ENCODE peak calls at places on chromosomes 4 and X, in nine cellular contexts. One of them, this sample, is unnamed.

GRCh38 chr4:139969635-139970266 is 184.2 kb downstream of the MAML3 start:
- DNase-seq in HT1080: no peak
- DNase-seq in endodermal cell: no peak
- DNase-seq in stimulated activated CD4-positive, alpha-beta T cell treated with anti-CD3 and anti-CD28 coated beads, Interleukin-4, amount 100 ng/mL, for 4 hours: no peak
- DNase-seq in iris pigment epithelial cell: no peak
- DNase-seq in BJ: no peak
- DNase-seq in T-helper 9 cell: no peak
- DNase-seq in IMR-90: no peak
- DNase-seq in CD4-positive, alpha-beta memory T cell: no peak
- DNase-seq in this sample: no peak

GRCh38 chr4:39354178-39354503 is 12.0 kb downstream of the RFC1 start:
- DNase-seq in HT1080: no peak
- DNase-seq in endodermal cell: no peak
- DNase-seq in stimulated activated CD4-positive, alpha-beta T cell treated with anti-CD3 and anti-CD28 coated beads, Interleukin-4, amount 100 ng/mL, for 4 hours: no peak
- DNase-seq in iris pigment epithelial cell: no peak
- DNase-seq in BJ: no peak
- DNase-seq in T-helper 9 cell: no peak
- DNase-seq in IMR-90: no peak
- DNase-seq in CD4-positive, alpha-beta memory T cell: no peak
- DNase-seq in this sample: no peak

GRCh38 chrX:115400960-115401359 is 111.4 kb downstream of the LUZP4 start:
- DNase-seq in HT1080: no peak
- DNase-seq in endodermal cell: peak
- DNase-seq in stimulated activated CD4-positive, alpha-beta T cell treated with anti-CD3 and anti-CD28 coated beads, Interleukin-4, amount 100 ng/mL, for 4 hours: no peak
- DNase-seq in iris pigment epithelial cell: no peak
- DNase-seq in BJ: no peak
- DNase-seq in T-helper 9 cell: no peak
- DNase-seq in IMR-90: no peak
- DNase-seq in CD4-positive, alpha-beta memory T cell: peak
- DNase-seq in this sample: no peak

GRCh38 chrX:136725446-136726104 is 55.2 kb downstream of the ARHGEF6 start:
- DNase-seq in HT1080: peak
- DNase-seq in endodermal cell: no peak
- DNase-seq in stimulated activated CD4-positive, alpha-beta T cell treated with anti-CD3 and anti-CD28 coated beads, Interleukin-4, amount 100 ng/mL, for 4 hours: no peak
- DNase-seq in iris pigment epithelial cell: peak
- DNase-seq in BJ: no peak
- DNase-seq in T-helper 9 cell: no peak
- DNase-seq in IMR-90: peak
- DNase-seq in CD4-positive, alpha-beta memory T cell: no peak
- DNase-seq in this sample: no peak

GRCh38 chrX:140672840-140673731 is 36.5 kb upstream of the LINC00632 start:
- DNase-seq in HT1080: peak
- DNase-seq in endodermal cell: peak
- DNase-seq in stimulated activated CD4-positive, alpha-beta T cell treated with anti-CD3 and anti-CD28 coated beads, Interleukin-4, amount 100 ng/mL, for 4 hours: no peak
- DNase-seq in iris pigment epithelial cell: no peak
- DNase-seq in BJ: no peak
- DNase-seq in T-helper 9 cell: no peak
- DNase-seq in IMR-90: no peak
- DNase-seq in CD4-positive, alpha-beta memory T cell: no peak
- DNase-seq in this sample: no peak

GRCh38 chrX:19535481-19535880 is 20.2 kb upstream of the MAP3K15 start:
- DNase-seq in HT1080: peak
- DNase-seq in endodermal cell: no peak
- DNase-seq in stimulated activated CD4-positive, alpha-beta T cell treated with anti-CD3 and anti-CD28 coated beads, Interleukin-4, amount 100 ng/mL, for 4 hours: no peak
- DNase-seq in iris pigment epithelial cell: peak
- DNase-seq in BJ: no peak
- DNase-seq in T-helper 9 cell: no peak
- DNase-seq in IMR-90: peak
- DNase-seq in CD4-positive, alpha-beta memory T cell: no peak
- DNase-seq in this sample: no peak

GRCh38 chrX:150032742-150033141 is 94.5 kb upstream of the EOLA2 start:
- DNase-seq in HT1080: peak
- DNase-seq in endodermal cell: no peak
- DNase-seq in stimulated activated CD4-positive, alpha-beta T cell treated with anti-CD3 and anti-CD28 coated beads, Interleukin-4, amount 100 ng/mL, for 4 hours: no peak
- DNase-seq in iris pigment epithelial cell: peak
- DNase-seq in BJ: peak
- DNase-seq in T-helper 9 cell: no peak
- DNase-seq in IMR-90: peak
- DNase-seq in CD4-positive, alpha-beta memory T cell: no peak
- DNase-seq in this sample: no peak

GRCh38 chr4:41360214-41360910 is 103.6 kb downstream of the UCHL1 start:
- DNase-seq in HT1080: peak
- DNase-seq in endodermal cell: peak
- DNase-seq in stimulated activated CD4-positive, alpha-beta T cell treated with anti-CD3 and anti-CD28 coated beads, Interleukin-4, amount 100 ng/mL, for 4 hours: no peak
- DNase-seq in iris pigment epithelial cell: peak
- DNase-seq in BJ: no peak
- DNase-seq in T-helper 9 cell: no peak
- DNase-seq in IMR-90: peak
- DNase-seq in CD4-positive, alpha-beta memory T cell: no peak
- DNase-seq in this sample: no peak

GRCh38 chr4:171793723-171794122 is 19.5 kb upstream of the GALNTL6 start:
- DNase-seq in HT1080: no peak
- DNase-seq in endodermal cell: no peak
- DNase-seq in stimulated activated CD4-positive, alpha-beta T cell treated with anti-CD3 and anti-CD28 coated beads, Interleukin-4, amount 100 ng/mL, for 4 hours: no peak
- DNase-seq in iris pigment epithelial cell: no peak
- DNase-seq in BJ: no peak
- DNase-seq in T-helper 9 cell: no peak
- DNase-seq in IMR-90: no peak
- DNase-seq in CD4-positive, alpha-beta memory T cell: no peak
- DNase-seq in this sample: no peak

GRCh38 chrX:115582035-115582870 is 21.3 kb downstream of the PLS3 start:
- DNase-seq in HT1080: no peak
- DNase-seq in endodermal cell: no peak
- DNase-seq in stimulated activated CD4-positive, alpha-beta T cell treated with anti-CD3 and anti-CD28 coated beads, Interleukin-4, amount 100 ng/mL, for 4 hours: no peak
- DNase-seq in iris pigment epithelial cell: no peak
- DNase-seq in BJ: no peak
- DNase-seq in T-helper 9 cell: no peak
- DNase-seq in IMR-90: no peak
- DNase-seq in CD4-positive, alpha-beta memory T cell: no peak
- DNase-seq in this sample: no peak

GRCh38 chrX:120549483-120550452 is 11.0 kb downstream of the CUL4B start:
- DNase-seq in HT1080: peak
- DNase-seq in endodermal cell: no peak
- DNase-seq in stimulated activated CD4-positive, alpha-beta T cell treated with anti-CD3 and anti-CD28 coated beads, Interleukin-4, amount 100 ng/mL, for 4 hours: peak
- DNase-seq in iris pigment epithelial cell: peak
- DNase-seq in BJ: peak
- DNase-seq in T-helper 9 cell: no peak
- DNase-seq in IMR-90: peak
- DNase-seq in CD4-positive, alpha-beta memory T cell: no peak
- DNase-seq in this sample: no peak

GRCh38 chr4:185039508-185040273 is 21.4 kb downstream of the HELT start:
- DNase-seq in HT1080: peak
- DNase-seq in endodermal cell: peak
- DNase-seq in stimulated activated CD4-positive, alpha-beta T cell treated with anti-CD3 and anti-CD28 coated beads, Interleukin-4, amount 100 ng/mL, for 4 hours: peak
- DNase-seq in iris pigment epithelial cell: peak
- DNase-seq in BJ: peak
- DNase-seq in T-helper 9 cell: peak
- DNase-seq in IMR-90: peak
- DNase-seq in CD4-positive, alpha-beta memory T cell: peak
- DNase-seq in this sample: no peak

GRCh38 chrX:30488092-30488491 is 89.5 kb downstream of the TASL start:
- DNase-seq in HT1080: peak
- DNase-seq in endodermal cell: no peak
- DNase-seq in stimulated activated CD4-positive, alpha-beta T cell treated with anti-CD3 and anti-CD28 coated beads, Interleukin-4, amount 100 ng/mL, for 4 hours: no peak
- DNase-seq in iris pigment epithelial cell: peak
- DNase-seq in BJ: no peak
- DNase-seq in T-helper 9 cell: no peak
- DNase-seq in IMR-90: peak
- DNase-seq in CD4-positive, alpha-beta memory T cell: no peak
- DNase-seq in this sample: no peak

GRCh38 chr4:177411996-177412395 is 30.2 kb downstream of the AGA start:
- DNase-seq in HT1080: no peak
- DNase-seq in endodermal cell: no peak
- DNase-seq in stimulated activated CD4-positive, alpha-beta T cell treated with anti-CD3 and anti-CD28 coated beads, Interleukin-4, amount 100 ng/mL, for 4 hours: no peak
- DNase-seq in iris pigment epithelial cell: no peak
- DNase-seq in BJ: no peak
- DNase-seq in T-helper 9 cell: no peak
- DNase-seq in IMR-90: no peak
- DNase-seq in CD4-positive, alpha-beta memory T cell: no peak
- DNase-seq in this sample: no peak

GRCh38 chr4:139975830-139976272 is 178.1 kb downstream of the MAML3 start:
- DNase-seq in HT1080: no peak
- DNase-seq in endodermal cell: no peak
- DNase-seq in stimulated activated CD4-positive, alpha-beta T cell treated with anti-CD3 and anti-CD28 coated beads, Interleukin-4, amount 100 ng/mL, for 4 hours: no peak
- DNase-seq in iris pigment epithelial cell: peak
- DNase-seq in BJ: no peak
- DNase-seq in T-helper 9 cell: no peak
- DNase-seq in IMR-90: peak
- DNase-seq in CD4-positive, alpha-beta memory T cell: no peak
- DNase-seq in this sample: no peak

GRCh38 chrX:140501940-140502468 is 2.9 kb downstream of the SOX3 start:
- DNase-seq in HT1080: no peak
- DNase-seq in endodermal cell: peak
- DNase-seq in stimulated activated CD4-positive, alpha-beta T cell treated with anti-CD3 and anti-CD28 coated beads, Interleukin-4, amount 100 ng/mL, for 4 hours: no peak
- DNase-seq in iris pigment epithelial cell: no peak
- DNase-seq in BJ: no peak
- DNase-seq in T-helper 9 cell: no peak
- DNase-seq in IMR-90: no peak
- DNase-seq in CD4-positive, alpha-beta memory T cell: no peak
- DNase-seq in this sample: no peak

GRCh38 chrX:13000311-13000811 is 25.5 kb downstream of the TMSB4X start:
- DNase-seq in HT1080: no peak
- DNase-seq in endodermal cell: no peak
- DNase-seq in stimulated activated CD4-positive, alpha-beta T cell treated with anti-CD3 and anti-CD28 coated beads, Interleukin-4, amount 100 ng/mL, for 4 hours: peak
- DNase-seq in iris pigment epithelial cell: no peak
- DNase-seq in BJ: no peak
- DNase-seq in T-helper 9 cell: no peak
- DNase-seq in IMR-90: no peak
- DNase-seq in CD4-positive, alpha-beta memory T cell: peak
- DNase-seq in this sample: no peak

This sample was measured in chondrocyte.